ENCODE peak calls at places on chromosomes 4 and X, in six cellular contexts. O is uterus, G is astrocyte of the spinal cord, Y is prostate gland, B is AG10803, T is IMR-90. A is an unnamed sample.

GRCh38 chr4:48428926-48429325 is 54.2 kb upstream of the SLC10A4 start:
- DNase-seq in T (no peak), Y (no peak), B (no peak), O (no peak), G (no peak), A (no peak)

GRCh38 chr4:176902710-176903323 is 110.1 kb upstream of the VEGFC start:
- DNase-seq in O (no peak), T (peak), B (peak), Y (no peak), G (peak), A (peak)

GRCh38 chr4:147863808-147864472 is 132.1 kb downstream of the ARHGAP10 start:
- DNase-seq in O (no peak), B (no peak), Y (no peak), T (peak), G (no peak), A (no peak)

GRCh38 chr4:115433501-115433900 is 320.1 kb upstream of the NDST4 start:
- DNase-seq in Y (no peak), G (no peak), T (no peak), B (no peak), O (no peak), A (no peak)

GRCh38 chr4:108008721-108009120 is 19.0 kb downstream of the HADH start:
- DNase-seq in O (no peak), T (peak), B (peak), G (no peak), Y (no peak), A (no peak)

GRCh38 chr4:103011378-103012025 is 8.0 kb downstream of the SLC9B1 start:
- DNase-seq in O (peak), G (no peak), B (peak), T (peak), Y (no peak), A (no peak)

GRCh38 chr4:147480891-147481576 is at the start of gene EDNRA:
- DNase-seq in O (peak), Y (no peak), B (peak), G (peak), T (peak), A (peak)

GRCh38 chr4:34220601-34221000 is 2023.7 kb downstream of the ARAP2 start:
- DNase-seq in Y (no peak), O (no peak), T (no peak), G (no peak), B (no peak), A (no peak)

GRCh38 chr4:151604238-151604637 is 156.6 kb downstream of the GATB start:
- DNase-seq in T (peak), G (peak), O (no peak), B (peak), Y (no peak), A (peak)

GRCh38 chr4:174211611-174212044 is 71.8 kb downstream of the FBXO8 start:
- DNase-seq in B (no peak), G (no peak), Y (no peak), O (no peak), T (no peak), A (no peak)

GRCh38 chr4:23485793-23486192 is 404.1 kb downstream of the PPARGC1A start:
- DNase-seq in T (no peak), B (no peak), Y (no peak), O (no peak), G (peak), A (no peak)

GRCh38 chr4:17577660-17578481 is 873 bp downstream of the LAP3 start:
- DNase-seq in B (peak), Y (peak), T (peak), G (peak), O (peak), A (peak)

GRCh38 chrX:104166735-104167436 is 633 bp downstream of the FAM199X start:
- DNase-seq in T (no peak), B (no peak), O (no peak), G (no peak), Y (peak), A (no peak)

GRCh38 chr4:73341454-73341853 is 62.6 kb upstream of the ALB start:
- DNase-seq in G (peak), O (no peak), T (peak), B (peak), Y (peak), A (peak)

GRCh38 chr4:124132161-124132560 is 580.4 kb downstream of the ANKRD50 start:
- DNase-seq in B (peak), G (no peak), O (no peak), Y (no peak), T (peak), A (no peak)

GRCh38 chr4:60562353-60562752 is 637.8 kb upstream of the ADGRL3 start:
- DNase-seq in B (no peak), G (no peak), Y (no peak), O (no peak), T (no peak), A (no peak)

GRCh38 chrX:119410027-119410819 is 11.1 kb downstream of the SLC25A43 start:
- DNase-seq in O (peak), Y (no peak), G (peak), T (peak), B (peak), A (no peak)

GRCh38 chrX:118510076-118510475 is 14.5 kb downstream of the DOCK11 start:
- DNase-seq in Y (no peak), B (no peak), T (no peak), G (no peak), O (no peak), A (no peak)

GRCh38 chr4:140149851-140150635 is 3.9 kb downstream of the MAML3 start:
- DNase-seq in T (peak), G (peak), Y (peak), B (peak), O (peak), A (peak)

GRCh38 chrX:70444326-70445196 is at the start of gene DLG3:
- DNase-seq in Y (no peak), B (peak), O (no peak), T (peak), G (peak), A (no peak)

GRCh38 chrX:274904-275475 is 6.2 kb upstream of the PLCXD1 start:
- DNase-seq in G (no peak), Y (no peak), B (no peak), O (no peak), T (no peak), A (no peak)

GRCh38 chrX:153970398-153971123 is 1.1 kb downstream of the HCFC1 start:
- DNase-seq in Y (no peak), G (peak), B (peak), T (peak), O (peak), A (peak)

GRCh38 chrX:39396358-39396995 is 595.2 kb downstream of the MID1IP1 start:
- DNase-seq in G (no peak), O (no peak), B (no peak), Y (no peak), T (no peak), A (no peak)

GRCh38 chrX:149006235-149006634 is 498.9 kb downstream of the IDS start:
- DNase-seq in G (no peak), O (no peak), T (no peak), Y (no peak), B (no peak), A (no peak)

GRCh38 chrX:20414066-20414465 is 147.4 kb upstream of the RPS6KA3 start:
- DNase-seq in O (no peak), B (peak), Y (no peak), G (no peak), T (no peak), A (no peak)

GRCh38 chr4:177041356-177041755 is 248.6 kb upstream of the VEGFC start:
- DNase-seq in T (no peak), B (peak), Y (no peak), G (peak), O (no peak), A (no peak)

GRCh38 chrX:10847333-10847732 is 226.9 kb upstream of the MID1 start:
- DNase-seq in Y (no peak), G (peak), O (no peak), T (peak), B (peak), A (no peak)

GRCh38 chrX:15242899-15243555 is 26.9 kb downstream of the ASB9 start:
- DNase-seq in Y (peak), T (peak), B (peak), G (peak), O (no peak), A (peak)

GRCh38 chrX:134144231-134144630 is 92.8 kb upstream of the CCDC160 start:
- DNase-seq in B (no peak), G (no peak), T (peak), Y (no peak), O (no peak), A (peak)

DNA sequence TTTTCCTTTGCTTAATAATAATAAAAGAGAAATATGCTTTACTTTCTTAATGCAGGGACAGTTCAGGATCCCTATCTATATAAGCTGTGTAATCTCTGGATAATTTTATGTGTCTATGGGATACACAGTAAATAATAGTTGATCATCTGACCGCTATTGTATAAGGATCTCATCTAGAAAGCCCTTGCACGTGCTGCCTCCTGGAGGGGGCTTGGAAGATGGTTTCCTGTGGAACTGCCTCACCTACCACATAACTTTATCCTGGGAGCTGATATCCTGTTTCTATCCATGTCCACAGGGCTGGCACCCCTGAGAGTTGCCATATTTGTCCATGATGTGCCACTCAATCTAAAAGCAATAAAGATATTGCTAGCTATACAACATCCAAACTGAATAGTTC is 139.3 kb upstream of the FRMPD4 start:
- DNase-seq in Y (no peak), B (no peak), G (no peak), T (no peak), O (no peak), A (no peak)
- TF ChIP-seq CTCF in Y (no peak), B (no peak), G (no peak), T (no peak), O (no peak), A (no peak)

GRCh38 chr4:184648220-184649025 is 824 bp downstream of the CASP3 start:
- DNase-seq in B (peak), O (peak), G (peak), T (peak), Y (peak), A (peak)

GRCh38 chr4:184647391-184648101 is 1.7 kb downstream of the CASP3 start:
- DNase-seq in O (no peak), T (peak), Y (no peak), B (peak), G (peak), A (no peak)

GRCh38 chr4:184651899-184652298 is 2.4 kb downstream of the PRIMPOL start:
- DNase-seq in O (no peak), B (no peak), G (no peak), T (no peak), Y (no peak), A (no peak)

GRCh38 chr4:184649971-184650855 is 675 bp downstream of the PRIMPOL start:
- DNase-seq in O (no peak), T (peak), Y (peak), B (peak), G (peak), A (no peak)

DNA sequence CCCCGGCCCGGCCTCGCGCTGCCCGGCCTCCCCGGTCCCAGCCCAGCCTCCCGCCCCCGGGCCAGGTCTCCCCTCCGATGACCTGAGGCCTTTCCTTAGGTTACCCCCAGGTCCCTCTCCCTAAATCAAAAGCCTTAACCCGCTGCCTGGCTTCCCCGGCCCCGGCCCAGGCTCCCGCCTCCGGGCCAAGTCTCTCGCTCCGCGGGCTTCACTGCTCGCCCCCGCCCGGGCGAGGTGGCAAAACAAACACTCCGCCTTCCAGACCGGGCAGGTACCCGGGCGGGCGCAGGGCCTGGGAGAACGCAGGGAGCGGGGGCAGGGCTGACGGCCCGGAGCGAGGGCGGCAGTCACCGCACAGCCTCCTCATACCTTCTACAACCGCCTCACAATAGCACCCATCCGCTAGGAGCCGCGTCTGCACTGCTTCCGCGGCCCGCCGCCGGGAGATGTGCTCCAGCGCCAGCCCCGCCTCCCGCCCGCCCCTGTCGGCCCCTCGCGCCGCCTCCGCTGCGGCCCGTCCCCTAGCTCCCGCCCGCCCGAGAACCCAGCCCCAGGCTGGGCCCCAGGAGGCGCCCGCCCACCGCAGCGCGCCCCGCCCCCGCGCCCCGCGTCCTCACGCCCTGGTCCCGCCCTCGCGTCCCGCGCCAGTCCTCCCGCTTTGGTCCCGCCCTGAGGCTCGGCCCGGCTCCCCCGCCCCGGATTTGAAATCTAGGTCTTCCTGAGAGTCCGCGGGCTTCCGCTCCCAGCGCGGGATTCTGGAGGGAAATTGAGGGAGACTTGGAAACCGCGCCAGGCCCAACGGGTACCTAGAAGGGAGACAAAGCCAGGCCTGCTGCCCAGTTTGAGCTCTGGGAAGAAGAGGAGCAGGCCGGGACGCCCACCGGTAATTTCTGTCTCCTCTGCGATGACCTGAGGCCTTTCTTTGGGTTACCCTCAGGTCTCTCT is at the start of the genes CASP3 and PRIMPOL:
- DNase-seq in G (peak), B (peak), O (peak), T (peak), Y (peak), A (peak)
- TF ChIP-seq CTCF in G (peak), B (peak), O (peak), T (peak), Y (peak), A (no peak)

GRCh38 chr4:143531368-143531767 is 17.9 kb downstream of the SMARCA5 start:
- DNase-seq in O (no peak), Y (no peak), B (no peak), G (peak), T (peak), A (no peak)
- TF ChIP-seq CTCF in O (no peak), Y (no peak), B (peak), G (peak), T (peak), A (peak)

GRCh38 chr4:27692098-27692679 is 831.5 kb downstream of the STIM2 start:
- DNase-seq in G (peak), Y (no peak), T (peak), O (no peak), B (peak), A (peak)
- TF ChIP-seq CTCF in G (peak), Y (no peak), T (peak), O (no peak), B (peak), A (peak)

GRCh38 chr4:99885063-99885664 is 9.1 kb downstream of the LAMTOR3 start:
- DNase-seq in O (no peak), Y (no peak), T (peak), G (peak), B (peak), A (peak)
- TF ChIP-seq CTCF in O (peak), Y (peak), T (peak), G (peak), B (peak), A (no peak)

GRCh38 chr4:72326692-72327632 is 242.1 kb downstream of the ADAMTS3 start:
- DNase-seq in Y (no peak), T (peak), B (peak), O (no peak), G (peak), A (peak)
- TF ChIP-seq CTCF in Y (peak), T (peak), B (peak), O (peak), G (peak), A (peak)

GRCh38 chr4:8283631-8284121 is 14.1 kb downstream of the HTRA3 start:
- DNase-seq in O (no peak), Y (no peak), B (no peak), G (no peak), T (no peak), A (no peak)
- TF ChIP-seq CTCF in O (no peak), Y (no peak), B (no peak), G (no peak), T (no peak), A (no peak)